ENCODE peak calls at places on chromosomes 7 and 10, in eight cellular contexts. One of them, this sample, is unnamed.

GRCh38 chr7:18426564-18427226 is 68.9 kb upstream of the HDAC9 start:
- DNase-seq in stimulated activated CD4-positive, alpha-beta T cell treated with anti-CD3 and anti-CD28 coated beads, TNF-alpha, amount 100 ng/mL, for 1 hour: no peak
- DNase-seq in RWPE2: no peak
- DNase-seq in fibroblast of the aortic adventitia: peak
- DNase-seq in hypothalamus: no peak
- DNase-seq in ureter: no peak
- DNase-seq in activated T-cell treated with anti-CD3 and anti-CD28 coated beads for 48 hours: no peak
- DNase-seq in sciatic nerve: no peak
- DNase-seq in this sample: no peak

GRCh38 chr7:141675431-141676210 is 26.3 kb downstream of the DENND11 start:
- DNase-seq in RWPE2: no peak
- DNase-seq in stimulated activated CD4-positive, alpha-beta T cell treated with anti-CD3 and anti-CD28 coated beads, TNF-alpha, amount 100 ng/mL, for 1 hour: no peak
- DNase-seq in activated T-cell treated with anti-CD3 and anti-CD28 coated beads for 48 hours: no peak
- DNase-seq in fibroblast of the aortic adventitia: no peak
- DNase-seq in sciatic nerve: no peak
- DNase-seq in hypothalamus: no peak
- DNase-seq in ureter: no peak
- DNase-seq in this sample: no peak

GRCh38 chr10:95655571-95656290 is 780 bp downstream of the ALDH18A1 start:
- DNase-seq in stimulated activated CD4-positive, alpha-beta T cell treated with anti-CD3 and anti-CD28 coated beads, TNF-alpha, amount 100 ng/mL, for 1 hour: no peak
- DNase-seq in hypothalamus: peak
- DNase-seq in ureter: peak
- DNase-seq in fibroblast of the aortic adventitia: peak
- DNase-seq in activated T-cell treated with anti-CD3 and anti-CD28 coated beads for 48 hours: peak
- DNase-seq in RWPE2: no peak
- DNase-seq in sciatic nerve: no peak
- DNase-seq in this sample: no peak

GRCh38 chr7:41786943-41787342 is 84.1 kb upstream of the INHBA start:
- DNase-seq in fibroblast of the aortic adventitia: no peak
- DNase-seq in hypothalamus: no peak
- DNase-seq in ureter: no peak
- DNase-seq in sciatic nerve: no peak
- DNase-seq in stimulated activated CD4-positive, alpha-beta T cell treated with anti-CD3 and anti-CD28 coated beads, TNF-alpha, amount 100 ng/mL, for 1 hour: no peak
- DNase-seq in activated T-cell treated with anti-CD3 and anti-CD28 coated beads for 48 hours: no peak
- DNase-seq in RWPE2: no peak
- DNase-seq in this sample: no peak

GRCh38 chr10:24277771-24278518 is 69.0 kb downstream of the KIAA1217 start:
- DNase-seq in fibroblast of the aortic adventitia: peak
- DNase-seq in ureter: no peak
- DNase-seq in activated T-cell treated with anti-CD3 and anti-CD28 coated beads for 48 hours: no peak
- DNase-seq in stimulated activated CD4-positive, alpha-beta T cell treated with anti-CD3 and anti-CD28 coated beads, TNF-alpha, amount 100 ng/mL, for 1 hour: no peak
- DNase-seq in sciatic nerve: no peak
- DNase-seq in hypothalamus: no peak
- DNase-seq in RWPE2: no peak
- DNase-seq in this sample: peak

GRCh38 chr7:101162551-101163280 is 2.7 kb downstream of the VGF start:
- DNase-seq in sciatic nerve: no peak
- DNase-seq in ureter: no peak
- DNase-seq in activated T-cell treated with anti-CD3 and anti-CD28 coated beads for 48 hours: no peak
- DNase-seq in RWPE2: no peak
- DNase-seq in stimulated activated CD4-positive, alpha-beta T cell treated with anti-CD3 and anti-CD28 coated beads, TNF-alpha, amount 100 ng/mL, for 1 hour: no peak
- DNase-seq in fibroblast of the aortic adventitia: no peak
- DNase-seq in hypothalamus: no peak
- DNase-seq in this sample: no peak

GRCh38 chr10:35574924-35575352 is 30.2 kb upstream of the GJD4 start:
- DNase-seq in hypothalamus: no peak
- DNase-seq in fibroblast of the aortic adventitia: peak
- DNase-seq in RWPE2: no peak
- DNase-seq in sciatic nerve: peak
- DNase-seq in activated T-cell treated with anti-CD3 and anti-CD28 coated beads for 48 hours: no peak
- DNase-seq in ureter: no peak
- DNase-seq in stimulated activated CD4-positive, alpha-beta T cell treated with anti-CD3 and anti-CD28 coated beads, TNF-alpha, amount 100 ng/mL, for 1 hour: no peak
- DNase-seq in this sample: no peak

GRCh38 chr10:72567884-72568283 is 58.0 kb downstream of the MICU1 start:
- DNase-seq in fibroblast of the aortic adventitia: no peak
- DNase-seq in activated T-cell treated with anti-CD3 and anti-CD28 coated beads for 48 hours: no peak
- DNase-seq in hypothalamus: no peak
- DNase-seq in RWPE2: no peak
- DNase-seq in sciatic nerve: no peak
- DNase-seq in ureter: no peak
- DNase-seq in stimulated activated CD4-positive, alpha-beta T cell treated with anti-CD3 and anti-CD28 coated beads, TNF-alpha, amount 100 ng/mL, for 1 hour: no peak
- DNase-seq in this sample: no peak

GRCh38 chr10:12348870-12349627 is at the start of gene CAMK1D:
- DNase-seq in fibroblast of the aortic adventitia: peak
- DNase-seq in hypothalamus: peak
- DNase-seq in activated T-cell treated with anti-CD3 and anti-CD28 coated beads for 48 hours: peak
- DNase-seq in sciatic nerve: peak
- DNase-seq in stimulated activated CD4-positive, alpha-beta T cell treated with anti-CD3 and anti-CD28 coated beads, TNF-alpha, amount 100 ng/mL, for 1 hour: peak
- DNase-seq in RWPE2: no peak
- DNase-seq in ureter: peak
- DNase-seq in this sample: peak

GRCh38 chr10:79930267-79930666 is 18.6 kb downstream of the SFTPD start:
- DNase-seq in ureter: no peak
- DNase-seq in activated T-cell treated with anti-CD3 and anti-CD28 coated beads for 48 hours: no peak
- DNase-seq in sciatic nerve: no peak
- DNase-seq in stimulated activated CD4-positive, alpha-beta T cell treated with anti-CD3 and anti-CD28 coated beads, TNF-alpha, amount 100 ng/mL, for 1 hour: no peak
- DNase-seq in RWPE2: no peak
- DNase-seq in hypothalamus: no peak
- DNase-seq in fibroblast of the aortic adventitia: no peak
- DNase-seq in this sample: no peak

GRCh38 chr7:94289071-94289470 is 105.6 kb upstream of the COL1A2 start:
- DNase-seq in stimulated activated CD4-positive, alpha-beta T cell treated with anti-CD3 and anti-CD28 coated beads, TNF-alpha, amount 100 ng/mL, for 1 hour: no peak
- DNase-seq in hypothalamus: peak
- DNase-seq in RWPE2: no peak
- DNase-seq in activated T-cell treated with anti-CD3 and anti-CD28 coated beads for 48 hours: no peak
- DNase-seq in ureter: peak
- DNase-seq in sciatic nerve: peak
- DNase-seq in fibroblast of the aortic adventitia: peak
- DNase-seq in this sample: peak

GRCh38 chr10:109866168-109866994 is 56.9 kb downstream of the XPNPEP1 start:
- DNase-seq in activated T-cell treated with anti-CD3 and anti-CD28 coated beads for 48 hours: no peak
- DNase-seq in ureter: no peak
- DNase-seq in fibroblast of the aortic adventitia: no peak
- DNase-seq in RWPE2: no peak
- DNase-seq in stimulated activated CD4-positive, alpha-beta T cell treated with anti-CD3 and anti-CD28 coated beads, TNF-alpha, amount 100 ng/mL, for 1 hour: no peak
- DNase-seq in sciatic nerve: no peak
- DNase-seq in hypothalamus: no peak
- DNase-seq in this sample: no peak

GRCh38 chr10:48733329-48733728 is 48.7 kb downstream of the WDFY4 start:
- DNase-seq in stimulated activated CD4-positive, alpha-beta T cell treated with anti-CD3 and anti-CD28 coated beads, TNF-alpha, amount 100 ng/mL, for 1 hour: no peak
- DNase-seq in activated T-cell treated with anti-CD3 and anti-CD28 coated beads for 48 hours: no peak
- DNase-seq in RWPE2: no peak
- DNase-seq in ureter: no peak
- DNase-seq in hypothalamus: no peak
- DNase-seq in fibroblast of the aortic adventitia: no peak
- DNase-seq in sciatic nerve: no peak
- DNase-seq in this sample: no peak

GRCh38 chr7:134755422-134756022 is 23.9 kb upstream of the CALD1 start:
- DNase-seq in ureter: no peak
- DNase-seq in stimulated activated CD4-positive, alpha-beta T cell treated with anti-CD3 and anti-CD28 coated beads, TNF-alpha, amount 100 ng/mL, for 1 hour: no peak
- DNase-seq in RWPE2: no peak
- DNase-seq in activated T-cell treated with anti-CD3 and anti-CD28 coated beads for 48 hours: peak
- DNase-seq in hypothalamus: no peak
- DNase-seq in sciatic nerve: no peak
- DNase-seq in fibroblast of the aortic adventitia: peak
- DNase-seq in this sample: no peak

GRCh38 chr7:122674502-122674901 is 24.4 kb downstream of the RNF133 start:
- DNase-seq in hypothalamus: no peak
- DNase-seq in sciatic nerve: peak
- DNase-seq in RWPE2: no peak
- DNase-seq in ureter: no peak
- DNase-seq in activated T-cell treated with anti-CD3 and anti-CD28 coated beads for 48 hours: no peak
- DNase-seq in fibroblast of the aortic adventitia: peak
- DNase-seq in stimulated activated CD4-positive, alpha-beta T cell treated with anti-CD3 and anti-CD28 coated beads, TNF-alpha, amount 100 ng/mL, for 1 hour: no peak
- DNase-seq in this sample: no peak

GRCh38 chr10:33134011-33134751 is 176.2 kb upstream of the ITGB1 start:
- DNase-seq in hypothalamus: peak
- DNase-seq in fibroblast of the aortic adventitia: peak
- DNase-seq in stimulated activated CD4-positive, alpha-beta T cell treated with anti-CD3 and anti-CD28 coated beads, TNF-alpha, amount 100 ng/mL, for 1 hour: peak
- DNase-seq in activated T-cell treated with anti-CD3 and anti-CD28 coated beads for 48 hours: peak
- DNase-seq in RWPE2: peak
- DNase-seq in sciatic nerve: no peak
- DNase-seq in ureter: peak
- DNase-seq in this sample: no peak

GRCh38 chr7:71283802-71284201 is 151.9 kb downstream of the GALNT17 start:
- DNase-seq in activated T-cell treated with anti-CD3 and anti-CD28 coated beads for 48 hours: no peak
- DNase-seq in stimulated activated CD4-positive, alpha-beta T cell treated with anti-CD3 and anti-CD28 coated beads, TNF-alpha, amount 100 ng/mL, for 1 hour: no peak
- DNase-seq in sciatic nerve: no peak
- DNase-seq in hypothalamus: no peak
- DNase-seq in ureter: no peak
- DNase-seq in fibroblast of the aortic adventitia: no peak
- DNase-seq in RWPE2: no peak
- DNase-seq in this sample: no peak

GRCh38 chr7:112201421-112201820 is 4.8 kb downstream of the DOCK4 start:
- DNase-seq in fibroblast of the aortic adventitia: peak
- DNase-seq in ureter: no peak
- DNase-seq in hypothalamus: no peak
- DNase-seq in sciatic nerve: no peak
- DNase-seq in activated T-cell treated with anti-CD3 and anti-CD28 coated beads for 48 hours: no peak
- DNase-seq in RWPE2: no peak
- DNase-seq in stimulated activated CD4-positive, alpha-beta T cell treated with anti-CD3 and anti-CD28 coated beads, TNF-alpha, amount 100 ng/mL, for 1 hour: no peak
- DNase-seq in this sample: no peak

GRCh38 chr7:82443801-82444219 is 233 bp upstream of the CACNA2D1 start:
- DNase-seq in hypothalamus: peak
- DNase-seq in stimulated activated CD4-positive, alpha-beta T cell treated with anti-CD3 and anti-CD28 coated beads, TNF-alpha, amount 100 ng/mL, for 1 hour: no peak
- DNase-seq in ureter: peak
- DNase-seq in activated T-cell treated with anti-CD3 and anti-CD28 coated beads for 48 hours: no peak
- DNase-seq in RWPE2: no peak
- DNase-seq in fibroblast of the aortic adventitia: peak
- DNase-seq in sciatic nerve: peak
- DNase-seq in this sample: peak

GRCh38 chr10:94138391-94138790 is 144.7 kb downstream of the PLCE1 start:
- DNase-seq in RWPE2: no peak
- DNase-seq in stimulated activated CD4-positive, alpha-beta T cell treated with anti-CD3 and anti-CD28 coated beads, TNF-alpha, amount 100 ng/mL, for 1 hour: no peak
- DNase-seq in sciatic nerve: no peak
- DNase-seq in activated T-cell treated with anti-CD3 and anti-CD28 coated beads for 48 hours: no peak
- DNase-seq in hypothalamus: no peak
- DNase-seq in fibroblast of the aortic adventitia: peak
- DNase-seq in ureter: no peak
- DNase-seq in this sample: no peak

GRCh38 chr7:116709336-116709735 is 37.3 kb downstream of the MET start:
- DNase-seq in sciatic nerve: no peak
- DNase-seq in hypothalamus: no peak
- DNase-seq in ureter: no peak
- DNase-seq in fibroblast of the aortic adventitia: no peak
- DNase-seq in activated T-cell treated with anti-CD3 and anti-CD28 coated beads for 48 hours: no peak
- DNase-seq in RWPE2: no peak
- DNase-seq in stimulated activated CD4-positive, alpha-beta T cell treated with anti-CD3 and anti-CD28 coated beads, TNF-alpha, amount 100 ng/mL, for 1 hour: no peak
- DNase-seq in this sample: no peak

GRCh38 chr10:3494131-3494878 is 290.7 kb downstream of the KLF6 start:
- DNase-seq in RWPE2: no peak
- DNase-seq in hypothalamus: no peak
- DNase-seq in activated T-cell treated with anti-CD3 and anti-CD28 coated beads for 48 hours: no peak
- DNase-seq in stimulated activated CD4-positive, alpha-beta T cell treated with anti-CD3 and anti-CD28 coated beads, TNF-alpha, amount 100 ng/mL, for 1 hour: no peak
- DNase-seq in fibroblast of the aortic adventitia: peak
- DNase-seq in sciatic nerve: no peak
- DNase-seq in ureter: no peak
- DNase-seq in this sample: no peak

GRCh38 chr7:92633211-92633906 is 43.2 kb upstream of the FAM133B start:
- DNase-seq in ureter: no peak
- DNase-seq in fibroblast of the aortic adventitia: peak
- DNase-seq in sciatic nerve: no peak
- DNase-seq in activated T-cell treated with anti-CD3 and anti-CD28 coated beads for 48 hours: no peak
- DNase-seq in hypothalamus: peak
- DNase-seq in stimulated activated CD4-positive, alpha-beta T cell treated with anti-CD3 and anti-CD28 coated beads, TNF-alpha, amount 100 ng/mL, for 1 hour: no peak
- DNase-seq in RWPE2: no peak
- DNase-seq in this sample: no peak

GRCh38 chr7:3112499-3113134 is 69.0 kb upstream of the CARD11 start:
- DNase-seq in fibroblast of the aortic adventitia: no peak
- DNase-seq in stimulated activated CD4-positive, alpha-beta T cell treated with anti-CD3 and anti-CD28 coated beads, TNF-alpha, amount 100 ng/mL, for 1 hour: no peak
- DNase-seq in hypothalamus: no peak
- DNase-seq in activated T-cell treated with anti-CD3 and anti-CD28 coated beads for 48 hours: no peak
- DNase-seq in ureter: no peak
- DNase-seq in RWPE2: peak
- DNase-seq in sciatic nerve: no peak
- DNase-seq in this sample: no peak